ENCODE peak calls at places on chromosomes 11 and 22, in nine cellular contexts. One of them, this sample, is unnamed.

GRCh38 chr11:26231252-26231661 is 100.7 kb upstream of the ANO3 start:
- DNase-seq in heart left ventricle: no peak
- DNase-seq in HFF-Myc: peak
- DNase-seq in colonic mucosa: no peak
- DNase-seq in H7: no peak
- DNase-seq in naive thymus-derived CD4-positive, alpha-beta T cell: no peak
- DNase-seq in NCI-H510A treated with DMSO at 0.1 percent for 48 hours: no peak
- DNase-seq in choroid plexus epithelial cell: peak
- DNase-seq in Peyer's patch: no peak
- DNase-seq in this sample: no peak

GRCh38 chr11:8261316-8261715 is 2.4 kb downstream of the LMO1 start:
- DNase-seq in choroid plexus epithelial cell: no peak
- DNase-seq in colonic mucosa: no peak
- DNase-seq in naive thymus-derived CD4-positive, alpha-beta T cell: no peak
- DNase-seq in HFF-Myc: no peak
- DNase-seq in NCI-H510A treated with DMSO at 0.1 percent for 48 hours: no peak
- DNase-seq in Peyer's patch: peak
- DNase-seq in heart left ventricle: no peak
- DNase-seq in H7: no peak
- DNase-seq in this sample: no peak

GRCh38 chr11:70755410-70756158 is 357.3 kb downstream of the CTTN start:
- DNase-seq in HFF-Myc: peak
- DNase-seq in choroid plexus epithelial cell: peak
- DNase-seq in Peyer's patch: peak
- DNase-seq in heart left ventricle: peak
- DNase-seq in colonic mucosa: peak
- DNase-seq in H7: peak
- DNase-seq in NCI-H510A treated with DMSO at 0.1 percent for 48 hours: peak
- DNase-seq in naive thymus-derived CD4-positive, alpha-beta T cell: peak
- DNase-seq in this sample: peak

GRCh38 chr11:131766637-131767036 is 396.2 kb downstream of the NTM start:
- DNase-seq in HFF-Myc: no peak
- DNase-seq in NCI-H510A treated with DMSO at 0.1 percent for 48 hours: no peak
- DNase-seq in choroid plexus epithelial cell: no peak
- DNase-seq in colonic mucosa: no peak
- DNase-seq in heart left ventricle: no peak
- DNase-seq in naive thymus-derived CD4-positive, alpha-beta T cell: no peak
- DNase-seq in Peyer's patch: no peak
- DNase-seq in H7: no peak
- DNase-seq in this sample: no peak

GRCh38 chr11:76277298-76278175 is 71.2 kb upstream of the WNT11 start:
- DNase-seq in HFF-Myc: no peak
- DNase-seq in choroid plexus epithelial cell: peak
- DNase-seq in NCI-H510A treated with DMSO at 0.1 percent for 48 hours: no peak
- DNase-seq in heart left ventricle: no peak
- DNase-seq in colonic mucosa: no peak
- DNase-seq in Peyer's patch: no peak
- DNase-seq in naive thymus-derived CD4-positive, alpha-beta T cell: no peak
- DNase-seq in H7: peak
- DNase-seq in this sample: no peak

GRCh38 chr22:36986242-36986821 is 32.9 kb downstream of the TST start:
- DNase-seq in Peyer's patch: peak
- DNase-seq in HFF-Myc: no peak
- DNase-seq in heart left ventricle: no peak
- DNase-seq in H7: peak
- DNase-seq in NCI-H510A treated with DMSO at 0.1 percent for 48 hours: no peak
- DNase-seq in colonic mucosa: peak
- DNase-seq in choroid plexus epithelial cell: no peak
- DNase-seq in naive thymus-derived CD4-positive, alpha-beta T cell: no peak
- DNase-seq in this sample: no peak

GRCh38 chr11:416757-417621 is 2.2 kb upstream of the SIGIRR start:
- DNase-seq in H7: peak
- DNase-seq in naive thymus-derived CD4-positive, alpha-beta T cell: peak
- DNase-seq in HFF-Myc: no peak
- DNase-seq in NCI-H510A treated with DMSO at 0.1 percent for 48 hours: peak
- DNase-seq in choroid plexus epithelial cell: no peak
- DNase-seq in colonic mucosa: peak
- DNase-seq in heart left ventricle: peak
- DNase-seq in Peyer's patch: peak
- DNase-seq in this sample: no peak

GRCh38 chr11:44270403-44271192 is 39.3 kb downstream of the ALX4 start:
- DNase-seq in colonic mucosa: no peak
- DNase-seq in choroid plexus epithelial cell: peak
- DNase-seq in Peyer's patch: peak
- DNase-seq in naive thymus-derived CD4-positive, alpha-beta T cell: no peak
- DNase-seq in heart left ventricle: no peak
- DNase-seq in HFF-Myc: no peak
- DNase-seq in NCI-H510A treated with DMSO at 0.1 percent for 48 hours: no peak
- DNase-seq in H7: peak
- DNase-seq in this sample: no peak

GRCh38 chr11:82719316-82719715 is 14.3 kb downstream of the FAM181B start:
- DNase-seq in NCI-H510A treated with DMSO at 0.1 percent for 48 hours: no peak
- DNase-seq in H7: peak
- DNase-seq in choroid plexus epithelial cell: no peak
- DNase-seq in Peyer's patch: no peak
- DNase-seq in heart left ventricle: peak
- DNase-seq in colonic mucosa: no peak
- DNase-seq in HFF-Myc: no peak
- DNase-seq in naive thymus-derived CD4-positive, alpha-beta T cell: no peak
- DNase-seq in this sample: no peak

GRCh38 chr11:123672568-123672967 is 18.1 kb upstream of the SCN3B start:
- DNase-seq in choroid plexus epithelial cell: no peak
- DNase-seq in colonic mucosa: no peak
- DNase-seq in Peyer's patch: no peak
- DNase-seq in HFF-Myc: no peak
- DNase-seq in naive thymus-derived CD4-positive, alpha-beta T cell: no peak
- DNase-seq in H7: no peak
- DNase-seq in NCI-H510A treated with DMSO at 0.1 percent for 48 hours: no peak
- DNase-seq in heart left ventricle: no peak
- DNase-seq in this sample: no peak

GRCh38 chr22:45891471-45891995 is 85.4 kb downstream of the WNT7B start:
- DNase-seq in H7: no peak
- DNase-seq in Peyer's patch: no peak
- DNase-seq in choroid plexus epithelial cell: no peak
- DNase-seq in HFF-Myc: no peak
- DNase-seq in NCI-H510A treated with DMSO at 0.1 percent for 48 hours: no peak
- DNase-seq in naive thymus-derived CD4-positive, alpha-beta T cell: no peak
- DNase-seq in colonic mucosa: no peak
- DNase-seq in heart left ventricle: no peak
- DNase-seq in this sample: no peak

GRCh38 chr11:86761978-86762377 is 38.4 kb upstream of the PRSS23 start:
- DNase-seq in naive thymus-derived CD4-positive, alpha-beta T cell: no peak
- DNase-seq in Peyer's patch: no peak
- DNase-seq in heart left ventricle: no peak
- DNase-seq in HFF-Myc: no peak
- DNase-seq in colonic mucosa: no peak
- DNase-seq in H7: no peak
- DNase-seq in NCI-H510A treated with DMSO at 0.1 percent for 48 hours: no peak
- DNase-seq in choroid plexus epithelial cell: peak
- DNase-seq in this sample: no peak

GRCh38 chr11:61384271-61385242 is 7.8 kb upstream of the TMEM216 start:
- DNase-seq in Peyer's patch: no peak
- DNase-seq in colonic mucosa: no peak
- DNase-seq in heart left ventricle: no peak
- DNase-seq in choroid plexus epithelial cell: peak
- DNase-seq in naive thymus-derived CD4-positive, alpha-beta T cell: no peak
- DNase-seq in H7: peak
- DNase-seq in NCI-H510A treated with DMSO at 0.1 percent for 48 hours: no peak
- DNase-seq in HFF-Myc: no peak
- DNase-seq in this sample: no peak

GRCh38 chr11:48168815-48169214 is 47.8 kb upstream of the OR4B1 start:
- DNase-seq in naive thymus-derived CD4-positive, alpha-beta T cell: no peak
- DNase-seq in HFF-Myc: no peak
- DNase-seq in Peyer's patch: no peak
- DNase-seq in NCI-H510A treated with DMSO at 0.1 percent for 48 hours: no peak
- DNase-seq in choroid plexus epithelial cell: no peak
- DNase-seq in colonic mucosa: no peak
- DNase-seq in H7: no peak
- DNase-seq in heart left ventricle: no peak
- DNase-seq in this sample: no peak

GRCh38 chr11:12859872-12860657 is 149.1 kb upstream of the RASSF10 start:
- DNase-seq in heart left ventricle: no peak
- DNase-seq in NCI-H510A treated with DMSO at 0.1 percent for 48 hours: no peak
- DNase-seq in HFF-Myc: no peak
- DNase-seq in choroid plexus epithelial cell: no peak
- DNase-seq in Peyer's patch: no peak
- DNase-seq in colonic mucosa: no peak
- DNase-seq in naive thymus-derived CD4-positive, alpha-beta T cell: no peak
- DNase-seq in H7: no peak
- DNase-seq in this sample: no peak

GRCh38 chr11:1310772-1311468 is 1.5 kb upstream of the TOLLIP start:
- DNase-seq in choroid plexus epithelial cell: no peak
- DNase-seq in Peyer's patch: peak
- DNase-seq in NCI-H510A treated with DMSO at 0.1 percent for 48 hours: no peak
- DNase-seq in naive thymus-derived CD4-positive, alpha-beta T cell: peak
- DNase-seq in HFF-Myc: no peak
- DNase-seq in H7: peak
- DNase-seq in heart left ventricle: no peak
- DNase-seq in colonic mucosa: no peak
- DNase-seq in this sample: no peak

GRCh38 chr11:127451852-127452251 is 451.3 kb upstream of the KIRREL3 start:
- DNase-seq in Peyer's patch: no peak
- DNase-seq in NCI-H510A treated with DMSO at 0.1 percent for 48 hours: no peak
- DNase-seq in choroid plexus epithelial cell: no peak
- DNase-seq in heart left ventricle: peak
- DNase-seq in colonic mucosa: no peak
- DNase-seq in H7: no peak
- DNase-seq in naive thymus-derived CD4-positive, alpha-beta T cell: no peak
- DNase-seq in HFF-Myc: no peak
- DNase-seq in this sample: no peak

GRCh38 chr11:72209101-72209500 is 7.5 kb upstream of the FOLR2 start:
- DNase-seq in Peyer's patch: peak
- DNase-seq in heart left ventricle: peak
- DNase-seq in H7: no peak
- DNase-seq in choroid plexus epithelial cell: no peak
- DNase-seq in NCI-H510A treated with DMSO at 0.1 percent for 48 hours: no peak
- DNase-seq in naive thymus-derived CD4-positive, alpha-beta T cell: no peak
- DNase-seq in HFF-Myc: no peak
- DNase-seq in colonic mucosa: no peak
- DNase-seq in this sample: no peak

GRCh38 chr22:45268167-45268957 is 16.4 kb upstream of the UPK3A start:
- DNase-seq in NCI-H510A treated with DMSO at 0.1 percent for 48 hours: no peak
- DNase-seq in Peyer's patch: peak
- DNase-seq in HFF-Myc: no peak
- DNase-seq in naive thymus-derived CD4-positive, alpha-beta T cell: no peak
- DNase-seq in choroid plexus epithelial cell: no peak
- DNase-seq in heart left ventricle: no peak
- DNase-seq in H7: peak
- DNase-seq in colonic mucosa: no peak
- DNase-seq in this sample: no peak

GRCh38 chr11:112903310-112903709 is 57.9 kb upstream of the NCAM1 start:
- DNase-seq in colonic mucosa: no peak
- DNase-seq in Peyer's patch: no peak
- DNase-seq in H7: no peak
- DNase-seq in HFF-Myc: no peak
- DNase-seq in naive thymus-derived CD4-positive, alpha-beta T cell: no peak
- DNase-seq in heart left ventricle: no peak
- DNase-seq in choroid plexus epithelial cell: no peak
- DNase-seq in NCI-H510A treated with DMSO at 0.1 percent for 48 hours: no peak
- DNase-seq in this sample: no peak

GRCh38 chr22:46674367-46674781 is 54.2 kb downstream of the GRAMD4 start:
- DNase-seq in choroid plexus epithelial cell: no peak
- DNase-seq in Peyer's patch: peak
- DNase-seq in NCI-H510A treated with DMSO at 0.1 percent for 48 hours: no peak
- DNase-seq in naive thymus-derived CD4-positive, alpha-beta T cell: peak
- DNase-seq in HFF-Myc: no peak
- DNase-seq in heart left ventricle: peak
- DNase-seq in H7: no peak
- DNase-seq in colonic mucosa: no peak
- DNase-seq in this sample: no peak

GRCh38 chr22:22110548-22111266 is 128.1 kb upstream of the TOP3B start:
- DNase-seq in NCI-H510A treated with DMSO at 0.1 percent for 48 hours: peak
- DNase-seq in heart left ventricle: no peak
- DNase-seq in colonic mucosa: no peak
- DNase-seq in Peyer's patch: peak
- DNase-seq in choroid plexus epithelial cell: peak
- DNase-seq in naive thymus-derived CD4-positive, alpha-beta T cell: no peak
- DNase-seq in HFF-Myc: peak
- DNase-seq in H7: peak
- DNase-seq in this sample: no peak

GRCh38 chr22:21657361-21658118 is 8.3 kb upstream of the PPIL2 start:
- DNase-seq in naive thymus-derived CD4-positive, alpha-beta T cell: peak
- DNase-seq in choroid plexus epithelial cell: no peak
- DNase-seq in heart left ventricle: peak
- DNase-seq in colonic mucosa: peak
- DNase-seq in HFF-Myc: no peak
- DNase-seq in NCI-H510A treated with DMSO at 0.1 percent for 48 hours: peak
- DNase-seq in H7: peak
- DNase-seq in Peyer's patch: peak
- DNase-seq in this sample: no peak

This sample was measured in BJ.